ENCODE peak calls at places on chromosomes 7 and 10, in seven cellular contexts. Z is fibroblast of lung, F is GM23248, S is IMR-90, O is adipocyte, A is HepG2, P is H1. H is an unnamed sample.

GRCh38 chr7:128740996-128741395 is 1.8 kb downstream of the CALU start:
- DNase-seq in Z (peak), F (peak), O (peak), P (no peak), S (no peak), A (no peak), H (no peak)

GRCh38 chr10:405648-406047 is 270.4 kb downstream of the ZMYND11 start:
- DNase-seq in Z (no peak), F (no peak), S (no peak), O (no peak), P (no peak), A (no peak), H (no peak)

GRCh38 chr10:132607961-132608495 is 70.4 kb downstream of the INPP5A start:
- DNase-seq in A (no peak), F (no peak), O (no peak), S (no peak), Z (no peak), P (no peak), H (peak)

GRCh38 chr7:103065666-103066065 is 8.9 kb downstream of the FBXL13 start:
- DNase-seq in S (peak), Z (peak), O (peak), F (peak), P (peak), A (peak), H (no peak)

GRCh38 chr10:110568055-110568735 is 700 bp downstream of the SMC3 start:
- DNase-seq in F (peak), O (peak), Z (peak), S (no peak), P (no peak), A (peak), H (peak)

GRCh38 chr10:102773986-102774385 is 30.2 kb downstream of the WBP1L start:
- DNase-seq in S (peak), Z (no peak), O (no peak), F (peak), A (no peak), P (no peak), H (no peak)

GRCh38 chr10:44419790-44420549 is 35.1 kb upstream of the CXCL12 start:
- DNase-seq in A (no peak), P (no peak), F (no peak), O (no peak), Z (no peak), S (no peak), H (no peak)

GRCh38 chr7:130290745-130291144 is 2.2 kb upstream of the CPA4 start:
- DNase-seq in S (peak), O (no peak), F (peak), P (no peak), A (no peak), Z (peak), H (no peak)

GRCh38 chr7:132577206-132578049 is 1.2 kb upstream of the PLXNA4 start:
- DNase-seq in A (no peak), Z (peak), O (peak), F (peak), P (peak), S (peak), H (peak)

GRCh38 chr10:112695539-112695938 is 248.5 kb downstream of the VTI1A start:
- DNase-seq in F (no peak), S (no peak), A (peak), P (no peak), Z (no peak), O (no peak), H (no peak)

GRCh38 chr10:81600185-81600584 is 274.8 kb upstream of the NRG3 start:
- DNase-seq in A (no peak), P (no peak), Z (no peak), O (no peak), S (no peak), F (peak), H (no peak)

GRCh38 chr7:39732837-39733804 is 109.7 kb downstream of the RALA start:
- DNase-seq in A (peak), P (peak), S (peak), F (peak), Z (peak), O (peak), H (peak)

GRCh38 chr7:39735903-39736302 is 112.5 kb downstream of the RALA start:
- DNase-seq in P (no peak), O (no peak), F (no peak), A (no peak), S (peak), Z (no peak), H (no peak)

GRCh38 chr7:39734605-39735004 is 111.2 kb downstream of the RALA start:
- DNase-seq in F (no peak), A (no peak), S (no peak), P (no peak), Z (no peak), O (peak), H (no peak)

GRCh38 chr7:39733881-39734571 is 110.7 kb downstream of the RALA start:
- DNase-seq in O (peak), Z (peak), F (peak), S (peak), P (no peak), A (peak), H (no peak)
- H3K9ac ChIP-seq in O (peak), Z (peak), F (peak), S (peak), P (peak), A (peak), H (peak)

DNA sequence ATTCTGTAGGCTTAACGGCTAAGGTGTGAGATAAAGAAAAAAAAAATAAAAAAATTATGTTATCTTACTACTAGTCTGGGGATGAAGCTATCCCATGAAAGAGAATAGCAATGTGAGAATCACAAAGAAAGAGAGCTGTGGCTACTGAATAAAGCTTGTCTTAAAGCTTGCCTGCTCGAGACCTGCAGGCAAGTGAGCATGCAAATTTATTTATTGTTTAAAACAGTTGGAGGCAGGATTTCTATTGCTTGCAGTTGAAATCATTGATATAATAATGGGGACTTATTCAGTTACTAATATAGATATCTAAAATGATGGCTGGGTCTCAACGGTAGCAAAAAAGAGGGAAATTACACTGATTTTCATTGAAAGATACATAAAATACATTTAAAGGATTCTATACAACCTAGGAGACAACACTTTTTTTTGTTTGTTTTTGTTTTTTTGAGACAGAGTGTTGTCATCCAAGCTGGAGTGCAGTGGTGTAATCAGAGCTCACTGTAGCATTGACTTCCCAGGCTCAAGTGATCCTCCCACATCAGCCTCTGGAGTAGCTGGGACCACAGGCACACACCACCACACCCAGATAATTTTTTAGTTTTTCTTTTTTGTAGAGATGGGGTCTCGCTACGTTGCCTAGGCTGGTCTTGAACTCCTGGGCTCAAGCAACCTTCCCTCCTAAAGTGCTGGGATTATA is 144.5 kb upstream of the FEZF1 start:
- DNase-seq in O (no peak), P (no peak), A (no peak), Z (no peak), F (no peak), S (no peak), H (no peak)
- H3K9ac ChIP-seq in O (no peak), P (no peak), A (no peak), Z (no peak), F (no peak), S (no peak), H (no peak)

GRCh38 chr7:24442170-24442777 is 131.0 kb upstream of the PALS2 start:
- DNase-seq in O (no peak), S (no peak), A (no peak), P (no peak), Z (no peak), F (no peak), H (no peak)

GRCh38 chr7:24441331-24442059 is 131.8 kb upstream of the PALS2 start:
- DNase-seq in S (no peak), F (no peak), P (no peak), O (no peak), A (no peak), Z (peak), H (no peak)

GRCh38 chr7:24438232-24438631 is 135.0 kb upstream of the PALS2 start:
- DNase-seq in S (no peak), F (no peak), A (no peak), P (no peak), O (no peak), Z (no peak), H (no peak)

GRCh38 chr7:24445041-24445440 is 128.2 kb upstream of the PALS2 start:
- DNase-seq in A (no peak), Z (no peak), F (no peak), P (no peak), S (no peak), O (no peak), H (no peak)

DNA sequence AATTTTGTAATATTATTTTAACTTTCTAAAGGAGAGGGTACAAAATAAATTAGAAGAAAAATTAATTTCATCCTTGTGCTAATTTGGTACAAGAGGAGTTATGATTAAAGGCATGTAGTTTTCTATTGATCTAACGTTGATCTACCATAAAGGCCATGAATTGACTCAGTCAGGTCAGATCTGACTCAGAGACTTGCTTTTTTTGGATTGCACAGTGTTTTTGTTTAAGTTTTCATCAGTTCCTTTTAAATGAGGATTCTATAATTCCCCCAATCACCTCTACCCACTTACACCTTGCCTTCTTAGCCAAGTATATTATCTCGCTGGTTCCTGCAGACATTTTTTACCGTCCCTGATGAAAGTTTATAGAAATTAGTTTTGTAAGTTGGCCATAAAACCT is 132.4 kb upstream of the PALS2 start:
- DNase-seq in Z (peak), P (no peak), F (no peak), A (no peak), S (no peak), O (no peak), H (no peak)
- H3K9ac ChIP-seq in Z (no peak), P (no peak), F (no peak), A (no peak), S (no peak), O (no peak), H (no peak)

DNA sequence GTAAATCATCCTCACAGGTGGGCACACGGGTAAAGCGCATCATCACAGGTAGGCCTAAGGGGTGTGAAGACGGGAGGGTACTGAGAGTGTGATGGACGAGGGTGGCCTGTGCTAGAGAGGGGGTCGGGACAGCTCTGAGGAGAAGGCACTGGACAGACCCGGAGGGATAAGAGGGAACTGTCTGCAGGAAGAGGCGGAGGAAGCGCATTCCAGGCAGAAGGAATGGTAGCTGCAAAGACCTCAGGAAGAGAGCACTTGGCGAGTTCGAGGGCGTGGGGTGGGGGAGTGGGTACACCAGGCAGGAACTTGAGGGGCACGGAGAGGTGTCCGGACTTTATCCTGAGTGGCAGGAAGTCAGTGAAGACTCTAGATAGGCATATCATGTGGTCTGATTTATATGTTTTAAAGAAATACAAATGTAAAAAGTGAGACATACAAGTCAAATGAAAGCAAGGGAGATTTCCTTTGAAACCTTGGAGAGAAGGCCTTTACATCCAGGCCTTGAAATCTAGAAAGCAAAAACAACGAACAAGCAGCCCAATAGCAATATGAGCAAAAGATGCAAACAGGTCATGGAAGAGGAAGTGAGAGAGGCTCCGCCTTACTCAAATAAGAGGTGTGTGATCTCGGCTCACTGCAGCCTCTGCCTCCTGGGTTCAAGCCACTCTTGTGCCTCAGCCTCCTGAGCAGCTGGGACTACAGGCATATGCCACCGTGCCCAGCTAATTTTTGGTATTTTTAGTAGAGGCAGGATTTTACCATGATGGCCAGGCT is 3.6 kb downstream of the LHPP start:
- DNase-seq in F (no peak), Z (no peak), O (no peak), A (no peak), S (no peak), P (no peak), H (no peak)
- H3K9ac ChIP-seq in F (no peak), Z (no peak), O (no peak), A (no peak), S (no peak), P (no peak), H (no peak)

GRCh38 chr10:70815504-70816219 is at the start of gene SGPL1:
- DNase-seq in O (peak), Z (peak), S (peak), F (peak), A (peak), P (peak), H (peak)
- H3K9ac ChIP-seq in O (peak), Z (peak), S (peak), F (peak), A (peak), P (peak), H (peak)

DNA sequence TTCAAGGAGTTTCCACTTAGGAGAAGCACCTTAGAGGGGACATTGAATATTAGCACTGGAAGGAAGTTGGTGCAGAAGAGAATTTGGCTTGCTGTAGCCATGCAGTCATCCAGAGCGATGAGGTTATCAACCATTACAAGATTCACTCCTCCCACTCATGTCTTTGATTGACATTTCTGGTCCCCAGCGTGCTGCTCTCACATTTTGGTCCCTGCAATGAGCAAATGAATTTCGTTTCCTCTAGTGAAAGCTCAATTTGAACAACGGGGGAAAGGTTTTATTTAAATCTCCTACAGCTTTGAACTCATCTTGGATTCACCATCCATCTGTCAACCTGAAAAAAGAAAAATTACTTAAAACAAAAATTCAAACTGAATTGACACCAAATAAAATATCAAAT is 975.2 kb downstream of the NRG3 start:
- DNase-seq in S (no peak), Z (no peak), A (no peak), P (no peak), F (no peak), O (no peak), H (no peak)
- H3K9ac ChIP-seq in S (no peak), Z (no peak), A (no peak), P (no peak), F (no peak), O (no peak), H (no peak)

GRCh38 chr7:194257-194995 is 2.1 kb downstream of the FAM20C start:
- DNase-seq in S (peak), P (no peak), F (peak), Z (peak), O (peak), A (peak), H (no peak)
- H3K9ac ChIP-seq in S (peak), P (peak), F (peak), Z (peak), O (peak), A (peak), H (peak)

DNA sequence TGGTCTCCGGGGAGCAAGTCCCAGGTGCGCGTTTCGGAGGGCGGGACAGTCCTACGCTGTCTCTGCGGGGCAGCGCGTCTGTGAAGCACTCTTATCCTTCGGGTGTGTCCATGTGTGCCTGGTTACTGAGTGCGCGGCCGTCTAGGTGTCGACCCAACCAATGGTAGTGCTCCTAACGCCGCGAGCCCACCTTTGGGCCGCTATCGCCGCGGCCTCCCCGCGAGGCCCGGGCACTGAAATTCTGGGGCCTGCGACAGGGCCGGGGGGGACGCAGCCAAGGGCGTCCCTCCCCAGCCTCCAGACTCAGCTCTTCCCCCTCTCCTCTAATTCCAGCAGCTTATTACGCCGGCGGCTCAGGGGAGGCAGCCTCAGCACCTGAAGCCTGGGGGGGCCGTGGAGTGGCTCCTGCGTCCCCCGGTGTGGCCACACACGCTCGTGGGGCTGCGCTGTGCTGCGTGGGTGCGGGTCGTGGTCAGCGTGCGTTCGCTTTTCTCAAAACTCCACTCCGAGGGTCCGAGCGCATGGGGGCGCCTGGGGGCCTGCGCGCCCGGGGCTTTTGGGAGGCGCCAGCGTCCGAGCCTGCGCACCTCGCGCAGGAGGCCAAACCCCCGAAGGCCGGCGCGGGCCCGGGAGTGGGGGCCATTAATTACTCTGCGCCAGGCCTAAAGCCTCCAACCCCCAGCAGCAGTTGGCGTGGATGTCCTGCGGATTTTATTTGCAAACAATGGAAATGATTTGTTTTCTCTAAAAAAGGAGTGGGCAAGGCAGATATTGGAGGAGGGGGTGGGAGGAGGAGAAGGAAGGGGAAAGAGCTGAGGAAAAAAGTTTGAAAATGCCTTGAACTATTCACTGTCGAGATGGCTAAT is 3.0 kb upstream of the ZNF503 start:
- DNase-seq in P (peak), A (peak), S (no peak), Z (no peak), F (no peak), O (peak), H (peak)
- H3K9ac ChIP-seq in P (no peak), A (peak), S (no peak), Z (no peak), F (no peak), O (peak), H (peak)

GRCh38 chr7:78398081-78398480 is 599.5 kb downstream of the PHTF2 start:
- DNase-seq in O (no peak), F (no peak), S (no peak), A (no peak), P (no peak), Z (no peak), H (no peak)

GRCh38 chr7:78396190-78396589 is 597.6 kb downstream of the PHTF2 start:
- DNase-seq in F (no peak), O (no peak), Z (no peak), A (no peak), S (no peak), P (no peak), H (no peak)

GRCh38 chr7:78398576-78398975 is 600.0 kb downstream of the PHTF2 start:
- DNase-seq in Z (no peak), O (no peak), F (no peak), S (no peak), A (no peak), P (no peak), H (no peak)

GRCh38 chr7:78402096-78402495 is 603.5 kb downstream of the PHTF2 start:
- DNase-seq in F (no peak), A (no peak), P (no peak), S (no peak), O (no peak), Z (no peak), H (no peak)

DNA sequence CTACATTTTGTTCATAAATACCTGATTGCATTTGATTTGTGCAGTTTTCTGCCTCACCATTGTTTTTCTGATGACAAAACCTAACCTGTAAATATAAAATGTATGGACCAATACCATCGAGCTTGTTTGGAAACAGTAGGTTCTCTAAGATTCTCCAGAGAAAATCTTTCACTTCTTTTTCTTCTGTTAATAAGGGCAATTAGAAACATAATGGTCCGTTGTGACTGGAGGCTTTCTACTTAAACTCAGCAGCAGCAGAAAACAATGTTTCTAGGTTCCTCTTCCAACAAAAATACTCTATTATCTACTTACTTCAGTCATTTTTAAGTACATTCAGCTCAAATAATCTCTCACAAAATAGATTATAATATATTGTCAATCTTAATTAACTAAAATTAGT is 601.5 kb downstream of the PHTF2 start:
- DNase-seq in S (no peak), O (no peak), Z (no peak), A (no peak), F (no peak), P (no peak), H (no peak)
- H3K9ac ChIP-seq in S (no peak), O (no peak), Z (no peak), A (no peak), F (no peak), P (no peak), H (no peak)